ENCODE peak calls at places on chromosome 2, in eight cellular contexts. V is tibial artery; A is CD8-positive, alpha-beta T cell; U is IMR-90; G is cardiac muscle cell; I is HCT116; L is neural progenitor cell; T is osteoblast. N is an unnamed sample. For H3K4me1, the result is how much of the 10 kb centered on the place peaks cover.

GRCh38 chr2:112888350-112888749 is 22.6 kb upstream of the IL37 start:
- DNase-seq in L (no peak), I (no peak), G (no peak), V (no peak), A (no peak), U (no peak), T (peak), N (no peak)

GRCh38 chr2:239824051-239824694 is 201.0 kb downstream of the NDUFA10 start:
- DNase-seq in I (peak), A (no peak), G (peak), U (no peak), L (peak), T (peak), V (peak), N (peak)

GRCh38 chr2:225122582-225123486 is 80.6 kb upstream of the DOCK10 start:
- DNase-seq in V (no peak), U (peak), T (no peak), A (no peak), G (peak), L (peak), I (no peak), N (no peak)

GRCh38 chr2:196591621-196592022 is 47.9 kb upstream of the CCDC150 start:
- DNase-seq in A (no peak), I (no peak), L (no peak), G (no peak), V (no peak), T (no peak), U (no peak), N (no peak)

GRCh38 chr2:26178746-26179436 is 6.0 kb downstream of the GAREM2 start:
- DNase-seq in I (no peak), T (peak), U (no peak), G (peak), A (no peak), V (no peak), L (peak), N (peak)

GRCh38 chr2:1626271-1626681 is 118.0 kb downstream of the PXDN start:
- DNase-seq in T (peak), V (no peak), A (no peak), G (no peak), U (no peak), I (no peak), L (no peak), N (peak)

GRCh38 chr2:176729706-176730569 is 460.7 kb downstream of the MTX2 start:
- DNase-seq in G (peak), V (peak), I (no peak), L (no peak), A (no peak), U (no peak), T (peak), N (no peak)

GRCh38 chr2:65710779-65711295 is 278.4 kb upstream of the SPRED2 start:
- DNase-seq in G (peak), T (no peak), U (peak), I (peak), L (peak), V (no peak), A (no peak), N (no peak)

DNA sequence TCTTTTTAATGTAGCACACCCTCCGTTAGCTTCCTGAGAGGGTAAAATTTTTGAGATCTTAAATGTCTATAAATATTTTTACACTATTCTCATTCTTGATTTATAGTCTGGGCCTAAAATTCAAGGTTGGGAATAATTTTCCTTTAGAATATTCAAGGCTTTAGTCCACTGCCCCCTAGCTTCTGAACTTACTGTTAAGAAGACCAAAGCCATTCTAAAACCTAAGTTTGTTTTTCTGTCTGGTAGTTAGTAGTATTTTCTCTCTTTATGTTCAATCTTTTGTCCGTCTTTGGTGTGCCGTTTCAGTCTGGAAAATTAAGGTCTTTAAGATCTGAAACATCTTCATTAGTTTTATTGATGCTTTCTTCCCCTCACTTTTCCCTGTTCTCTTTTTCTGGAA is 14.5 kb downstream of the OSBPL6 start:
- DNase-seq in U (peak), V (no peak), G (peak), A (no peak), L (no peak), T (no peak), I (no peak), N (no peak)
- TF ChIP-seq CTCF in U (peak), V (peak), G (peak), A (no peak), L (peak), T (peak), I (peak), N (peak)

GRCh38 chr2:85435220-85435958 is 16.9 kb downstream of the SH2D6 start:
- DNase-seq in I (no peak), V (peak), U (no peak), T (no peak), G (no peak), L (no peak), A (no peak), N (peak)
- H3K27ac ChIP-seq in I (peak), V (peak), U (no peak), T (no peak), G (no peak), L (no peak), A (no peak), N (peak)

GRCh38 chr2:206092297-206092696 is 6.3 kb upstream of the INO80D start:
- DNase-seq in G (no peak), U (no peak), V (no peak), T (no peak), A (no peak), I (no peak), L (peak), N (no peak)
- H3K4me1 ChIP-seq in G (under half), U (under half), V (under half), T (under half), A (under half), I (under half), L (under half), N (under half)

DNA sequence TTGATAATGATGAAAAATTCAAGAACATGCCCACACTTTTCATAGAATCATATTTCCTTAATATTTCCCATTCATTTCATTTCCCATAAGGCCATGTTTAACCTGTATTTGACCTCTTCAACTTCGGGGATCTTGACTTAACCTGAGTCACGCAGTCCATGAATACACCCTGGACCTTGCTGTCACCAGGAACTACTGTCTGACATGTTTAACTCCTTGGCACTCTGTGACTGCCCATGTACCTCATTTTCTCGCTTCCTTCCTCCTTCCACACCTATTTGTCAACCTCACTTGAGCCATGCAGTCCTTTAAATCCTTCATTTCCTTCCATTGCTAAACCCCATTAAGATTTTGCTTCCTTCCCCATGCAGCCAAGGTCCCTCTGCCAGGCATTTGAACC is 16.3 kb downstream of the ABCB11 start:
- DNase-seq in G (no peak), V (no peak), T (no peak), U (no peak), L (no peak), I (no peak), A (no peak), N (no peak)
- TF ChIP-seq CTCF in G (no peak), V (no peak), T (no peak), U (no peak), L (no peak), I (no peak), A (no peak), N (no peak)

GRCh38 chr2:165593081-165593480 is 123.6 kb downstream of the CSRNP3 start:
- DNase-seq in L (no peak), U (no peak), I (no peak), G (no peak), V (no peak), T (no peak), A (no peak), N (no peak)
- H3K27ac ChIP-seq in L (no peak), U (no peak), I (no peak), G (no peak), V (no peak), T (no peak), A (no peak), N (no peak)

DNA sequence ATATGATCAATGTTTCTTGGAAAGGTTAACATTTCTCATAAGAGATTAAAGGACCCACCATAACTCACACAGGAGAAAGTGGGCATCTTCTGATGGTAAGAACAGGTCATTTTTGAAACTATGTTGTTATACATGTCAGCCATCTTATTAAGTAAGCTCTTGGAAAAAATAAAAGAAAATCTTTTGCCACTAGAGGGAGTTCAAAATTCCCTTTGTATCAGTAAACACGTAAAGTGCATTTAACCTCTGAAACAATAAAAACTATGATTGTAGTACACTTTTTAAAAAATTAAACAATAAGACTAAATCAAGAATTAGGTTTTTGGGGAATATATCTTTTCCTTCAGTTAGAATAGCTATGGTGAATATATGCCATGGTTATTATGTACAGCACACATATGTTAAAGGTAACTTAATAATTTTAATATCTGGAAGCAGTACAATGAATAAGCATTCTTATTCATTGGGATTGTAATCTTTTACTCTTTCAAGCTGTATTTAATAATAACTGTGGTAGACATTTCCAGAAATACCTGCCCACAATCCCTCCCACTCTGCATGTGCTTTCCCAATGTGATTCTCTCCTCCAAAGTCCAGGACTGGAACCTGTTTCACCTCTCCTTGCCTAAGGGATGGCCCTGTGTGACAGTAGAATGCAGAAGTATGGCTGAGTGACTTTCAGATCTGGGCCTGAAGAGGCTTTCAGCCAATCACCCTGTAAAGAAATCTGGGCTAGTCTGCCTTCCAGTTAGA is 64.2 kb downstream of the RBMS1 start:
- DNase-seq in T (peak), L (peak), V (no peak), U (peak), A (no peak), I (peak), G (peak), N (no peak)
- H3K4me1 ChIP-seq in T (half or more), L (under half), V (under half), U (under half), A (under half), I (under half), G (under half), N (under half)

GRCh38 chr2:231925303-231926179 is 655 bp downstream of the NPPC start:
- DNase-seq in I (peak), U (peak), G (peak), A (peak), V (peak), T (peak), L (peak), N (peak)
- TF ChIP-seq CTCF in I (peak), U (peak), G (peak), A (peak), V (peak), T (peak), L (peak), N (peak)

GRCh38 chr2:42359894-42360483 is 1.0 kb downstream of the COX7A2L start:
- DNase-seq in I (no peak), A (no peak), T (peak), L (no peak), V (no peak), G (peak), U (peak), N (no peak)
- H3K27ac ChIP-seq in I (no peak), A (peak), T (peak), L (no peak), V (peak), G (peak), U (peak), N (no peak)

GRCh38 chr2:9234680-9235387 is 28.2 kb downstream of the ASAP2 start:
- DNase-seq in U (peak), V (no peak), L (no peak), G (peak), T (peak), I (peak), A (no peak), N (peak)
- H3K4me1 ChIP-seq in U (half or more), V (half or more), L (under half), G (under half), T (half or more), I (half or more), A (under half), N (half or more)

GRCh38 chr2:45946023-45946422 is 294.5 kb downstream of the PRKCE start:
- DNase-seq in L (no peak), T (no peak), I (peak), U (peak), A (no peak), G (peak), V (no peak), N (no peak)

GRCh38 chr2:45945182-45945779 is 293.8 kb downstream of the PRKCE start:
- DNase-seq in G (no peak), U (no peak), I (no peak), V (no peak), L (no peak), A (no peak), T (no peak), N (no peak)

GRCh38 chr2:45941758-45942738 is 290.6 kb downstream of the PRKCE start:
- DNase-seq in U (peak), A (no peak), V (no peak), L (no peak), I (no peak), G (peak), T (no peak), N (no peak)

GRCh38 chr2:45944075-45944474 is 292.6 kb downstream of the PRKCE start:
- DNase-seq in L (no peak), I (peak), A (no peak), T (no peak), V (no peak), G (peak), U (peak), N (no peak)

GRCh38 chr2:45943231-45944044 is 292.0 kb downstream of the PRKCE start:
- DNase-seq in L (no peak), I (no peak), U (no peak), A (no peak), T (no peak), G (no peak), V (no peak), N (no peak)
- TF ChIP-seq CTCF in L (peak), I (no peak), U (no peak), A (no peak), T (no peak), G (peak), V (no peak), N (no peak)

N was measured in kidney.